ENCODE peak calls at places on chromosome 18, in eight cellular contexts. One of them, this sample, is unnamed.

GRCh38 chr18:60585670-60586069 is 213.1 kb upstream of the MC4R start:
- DNase-seq in WTC11: no peak
- DNase-seq in glutamatergic neuron: no peak
- DNase-seq in lung: no peak
- DNase-seq in chondrocyte: no peak
- DNase-seq in uterus: no peak
- DNase-seq in astrocyte of the spinal cord: no peak
- DNase-seq in adrenal gland: no peak
- DNase-seq in this sample: no peak

GRCh38 chr18:7577706-7578105 is 10.6 kb downstream of the PTPRM start:
- DNase-seq in lung: no peak
- DNase-seq in adrenal gland: no peak
- DNase-seq in uterus: no peak
- DNase-seq in glutamatergic neuron: no peak
- DNase-seq in WTC11: peak; percentile 74
- DNase-seq in astrocyte of the spinal cord: peak; percentile 77
- DNase-seq in chondrocyte: no peak
- DNase-seq in this sample: no peak

GRCh38 chr18:6427281-6427680 is 12.6 kb upstream of the L3MBTL4 start:
- DNase-seq in astrocyte of the spinal cord: no peak
- DNase-seq in WTC11: no peak
- DNase-seq in lung: no peak
- DNase-seq in uterus: no peak
- DNase-seq in glutamatergic neuron: no peak
- DNase-seq in chondrocyte: no peak
- DNase-seq in adrenal gland: no peak
- DNase-seq in this sample: no peak

GRCh38 chr18:22856870-22857269 is 76.3 kb upstream of the RBBP8 start:
- DNase-seq in lung: no peak
- DNase-seq in uterus: no peak
- DNase-seq in astrocyte of the spinal cord: no peak
- DNase-seq in glutamatergic neuron: no peak
- DNase-seq in adrenal gland: no peak
- DNase-seq in WTC11: peak; percentile 19
- DNase-seq in chondrocyte: no peak
- DNase-seq in this sample: no peak

GRCh38 chr18:47997338-47997780 is 66.9 kb upstream of the SMAD2 start:
- DNase-seq in uterus: no peak
- DNase-seq in glutamatergic neuron: peak; percentile 78
- DNase-seq in chondrocyte: no peak
- DNase-seq in adrenal gland: no peak
- DNase-seq in astrocyte of the spinal cord: no peak
- DNase-seq in lung: no peak
- DNase-seq in WTC11: peak; percentile 85
- DNase-seq in this sample: no peak

GRCh38 chr18:23143871-23144270 is 8.6 kb downstream of the CABLES1 start:
- DNase-seq in adrenal gland: no peak
- DNase-seq in lung: no peak
- DNase-seq in glutamatergic neuron: no peak
- DNase-seq in uterus: peak; percentile 38
- DNase-seq in WTC11: no peak
- DNase-seq in chondrocyte: no peak
- DNase-seq in astrocyte of the spinal cord: peak; percentile 17
- DNase-seq in this sample: no peak

GRCh38 chr18:23243178-23243577 is 107.9 kb downstream of the CABLES1 start:
- DNase-seq in WTC11: peak; percentile 41
- DNase-seq in adrenal gland: no peak
- DNase-seq in astrocyte of the spinal cord: no peak
- DNase-seq in chondrocyte: no peak
- DNase-seq in uterus: no peak
- DNase-seq in lung: peak; percentile 38
- DNase-seq in glutamatergic neuron: no peak
- DNase-seq in this sample: no peak

GRCh38 chr18:49590608-49591007 is 28.8 kb downstream of the LIPG start:
- DNase-seq in chondrocyte: no peak
- DNase-seq in adrenal gland: no peak
- DNase-seq in astrocyte of the spinal cord: no peak
- DNase-seq in lung: no peak
- DNase-seq in WTC11: no peak
- DNase-seq in glutamatergic neuron: no peak
- DNase-seq in uterus: no peak
- DNase-seq in this sample: no peak

GRCh38 chr18:44343570-44343969 is 337.1 kb upstream of the SETBP1 start:
- DNase-seq in adrenal gland: no peak
- DNase-seq in astrocyte of the spinal cord: peak; percentile 13
- DNase-seq in uterus: no peak
- DNase-seq in glutamatergic neuron: no peak
- DNase-seq in lung: no peak
- DNase-seq in chondrocyte: no peak
- DNase-seq in WTC11: no peak
- DNase-seq in this sample: no peak

GRCh38 chr18:42437646-42438045 is 482.6 kb downstream of the PIK3C3 start:
- DNase-seq in chondrocyte: no peak
- DNase-seq in astrocyte of the spinal cord: peak; percentile 57
- DNase-seq in WTC11: no peak
- DNase-seq in lung: no peak
- DNase-seq in glutamatergic neuron: no peak
- DNase-seq in adrenal gland: peak; percentile 67
- DNase-seq in uterus: no peak
- DNase-seq in this sample: peak; percentile 18

DNA sequence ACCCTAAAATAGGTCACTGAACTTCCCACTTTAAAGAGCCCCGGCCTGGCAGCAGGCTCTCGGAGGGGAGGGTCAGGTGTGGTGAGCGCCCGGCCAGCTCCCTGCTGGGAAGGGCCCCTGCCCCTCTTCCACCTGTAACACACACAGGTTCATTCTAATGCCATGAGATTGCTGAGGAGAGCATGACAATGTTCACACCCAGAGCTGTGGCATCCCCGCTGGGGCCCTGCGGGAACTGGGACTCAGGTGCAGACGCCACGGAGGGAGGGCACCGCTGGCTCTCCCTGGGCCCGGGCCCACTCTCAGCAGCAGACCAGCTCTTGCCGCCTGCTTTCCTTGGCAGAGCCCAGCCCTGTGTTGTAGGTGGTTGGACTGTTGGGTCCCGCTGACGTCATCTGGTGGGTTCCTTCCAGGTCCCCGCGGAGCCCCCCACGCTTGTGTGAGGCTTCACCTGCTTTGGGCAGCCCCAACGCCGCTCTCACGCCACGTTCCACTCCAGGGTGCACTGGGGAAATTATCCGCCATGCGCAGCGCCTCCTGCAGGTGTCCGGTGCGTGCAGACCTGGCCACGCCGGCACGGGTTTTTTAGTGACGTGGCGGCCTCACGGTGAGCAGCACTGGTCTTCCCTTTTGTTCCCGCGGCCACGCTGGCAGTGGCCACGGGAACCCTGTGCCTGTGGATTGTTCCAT is 50.4 kb upstream of the KCNG2 start:
- DNase-seq in lung: no peak
- DNase-seq in glutamatergic neuron: peak; percentile 2
- DNase-seq in adrenal gland: no peak
- DNase-seq in uterus: no peak
- DNase-seq in astrocyte of the spinal cord: no peak
- DNase-seq in chondrocyte: no peak
- DNase-seq in WTC11: no peak
- DNase-seq in this sample: no peak
- TF ChIP-seq CTCF in lung: no peak
- TF ChIP-seq CTCF in glutamatergic neuron: no peak
- TF ChIP-seq CTCF in adrenal gland: no peak
- TF ChIP-seq CTCF in uterus: no peak
- TF ChIP-seq CTCF in astrocyte of the spinal cord: no peak
- TF ChIP-seq CTCF in chondrocyte: peak; percentile 9
- TF ChIP-seq CTCF in WTC11: no peak
- TF ChIP-seq CTCF in this sample: no peak

GRCh38 chr18:62769216-62769615 is 53.9 kb downstream of the PHLPP1 start:
- DNase-seq in WTC11: no peak
- DNase-seq in adrenal gland: no peak
- DNase-seq in astrocyte of the spinal cord: no peak
- DNase-seq in uterus: no peak
- DNase-seq in lung: no peak
- DNase-seq in glutamatergic neuron: no peak
- DNase-seq in chondrocyte: no peak
- DNase-seq in this sample: no peak

GRCh38 chr18:62768172-62768943 is 53.0 kb downstream of the PHLPP1 start:
- DNase-seq in adrenal gland: no peak
- DNase-seq in WTC11: no peak
- DNase-seq in astrocyte of the spinal cord: no peak
- DNase-seq in lung: no peak
- DNase-seq in glutamatergic neuron: no peak
- DNase-seq in chondrocyte: no peak
- DNase-seq in uterus: no peak
- DNase-seq in this sample: no peak

GRCh38 chr18:62771494-62771893 is 56.2 kb downstream of the PHLPP1 start:
- DNase-seq in uterus: no peak
- DNase-seq in lung: no peak
- DNase-seq in WTC11: no peak
- DNase-seq in adrenal gland: no peak
- DNase-seq in chondrocyte: no peak
- DNase-seq in astrocyte of the spinal cord: no peak
- DNase-seq in glutamatergic neuron: no peak
- DNase-seq in this sample: no peak

GRCh38 chr18:62766266-62766665 is 50.9 kb downstream of the PHLPP1 start:
- DNase-seq in glutamatergic neuron: no peak
- DNase-seq in adrenal gland: no peak
- DNase-seq in uterus: no peak
- DNase-seq in lung: no peak
- DNase-seq in astrocyte of the spinal cord: no peak
- DNase-seq in WTC11: no peak
- DNase-seq in chondrocyte: no peak
- DNase-seq in this sample: no peak

GRCh38 chr18:62767321-62767720 is 52.0 kb downstream of the PHLPP1 start:
- DNase-seq in astrocyte of the spinal cord: peak; percentile 82
- DNase-seq in lung: no peak
- DNase-seq in glutamatergic neuron: no peak
- DNase-seq in adrenal gland: no peak
- DNase-seq in WTC11: no peak
- DNase-seq in uterus: no peak
- DNase-seq in chondrocyte: no peak
- DNase-seq in this sample: no peak
- TF ChIP-seq CTCF in astrocyte of the spinal cord: no peak
- TF ChIP-seq CTCF in lung: no peak
- TF ChIP-seq CTCF in glutamatergic neuron: no peak
- TF ChIP-seq CTCF in adrenal gland: no peak
- TF ChIP-seq CTCF in WTC11: no peak
- TF ChIP-seq CTCF in uterus: no peak
- TF ChIP-seq CTCF in chondrocyte: no peak
- TF ChIP-seq CTCF in this sample: no peak

GRCh38 chr18:9103488-9103887 is 989 bp downstream of the NDUFV2 start:
- DNase-seq in adrenal gland: no peak
- DNase-seq in chondrocyte: no peak
- DNase-seq in astrocyte of the spinal cord: peak; percentile 56
- DNase-seq in uterus: no peak
- DNase-seq in glutamatergic neuron: no peak
- DNase-seq in lung: no peak
- DNase-seq in WTC11: no peak
- DNase-seq in this sample: no peak
- TF ChIP-seq CTCF in adrenal gland: no peak
- TF ChIP-seq CTCF in chondrocyte: peak; percentile 73
- TF ChIP-seq CTCF in astrocyte of the spinal cord: peak; percentile 5
- TF ChIP-seq CTCF in uterus: no peak
- TF ChIP-seq CTCF in glutamatergic neuron: no peak
- TF ChIP-seq CTCF in lung: no peak
- TF ChIP-seq CTCF in WTC11: no peak
- TF ChIP-seq CTCF in this sample: peak; percentile 29

DNA sequence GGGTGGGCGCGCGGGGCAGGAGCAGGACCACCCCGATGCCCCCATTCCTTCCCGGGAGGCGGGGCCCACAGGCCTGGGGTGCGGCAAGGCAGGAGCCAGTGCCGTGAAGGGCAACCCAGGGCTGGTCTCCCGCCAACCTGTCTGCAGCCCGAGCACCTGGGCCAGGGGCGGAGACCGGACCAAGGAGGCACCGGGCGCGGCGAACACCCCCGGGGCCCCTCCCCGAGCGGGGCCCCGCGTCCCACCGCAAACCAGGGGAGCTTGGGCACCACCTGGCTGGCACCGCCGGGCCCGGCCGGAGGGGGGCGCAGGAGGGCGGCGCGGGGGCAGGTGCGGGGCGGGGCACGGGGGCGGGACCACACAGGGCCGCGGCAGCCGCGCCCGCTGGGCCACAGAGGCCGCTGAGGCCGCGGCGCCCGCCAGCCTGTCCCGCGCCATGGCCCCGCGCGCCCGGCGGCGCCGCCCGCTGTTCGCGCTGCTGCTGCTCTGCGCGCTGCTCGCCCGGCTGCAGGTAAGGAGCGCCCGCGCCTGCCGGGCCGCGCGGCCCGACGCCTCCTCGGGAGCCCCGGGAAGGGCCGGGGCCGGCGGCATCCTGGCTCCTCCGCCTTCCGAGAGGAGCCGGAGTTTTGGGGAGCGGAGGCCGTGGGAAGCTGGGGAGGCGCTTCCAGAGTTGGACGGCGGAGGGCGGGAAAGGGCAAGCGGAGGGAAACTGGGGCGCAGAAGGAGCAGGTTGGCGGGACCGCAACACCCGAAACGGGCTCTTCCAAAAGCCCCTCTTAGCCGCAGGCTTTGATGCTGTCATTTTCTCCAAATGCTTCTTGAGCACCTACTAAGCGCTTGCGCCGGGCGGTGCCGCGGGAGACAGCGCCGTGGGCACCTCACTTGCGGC is at the start of gene TNFRSF11A:
- DNase-seq in lung: peak; percentile 39
- DNase-seq in uterus: no peak
- DNase-seq in astrocyte of the spinal cord: no peak
- DNase-seq in chondrocyte: no peak
- DNase-seq in glutamatergic neuron: peak; percentile 62
- DNase-seq in adrenal gland: peak; percentile 48
- DNase-seq in WTC11: peak; percentile 75
- DNase-seq in this sample: peak; percentile 33
- TF ChIP-seq CTCF in lung: no peak
- TF ChIP-seq CTCF in uterus: no peak
- TF ChIP-seq CTCF in astrocyte of the spinal cord: peak; percentile 24
- TF ChIP-seq CTCF in chondrocyte: peak; percentile 50
- TF ChIP-seq CTCF in glutamatergic neuron: peak; percentile 30
- TF ChIP-seq CTCF in adrenal gland: no peak
- TF ChIP-seq CTCF in WTC11: peak; percentile 43
- TF ChIP-seq CTCF in this sample: peak; percentile 38